ENCODE peak calls at places on chromosomes 2 and 18, in six cellular contexts. One of them, this sample, is unnamed.

GRCh38 chr2:225028572-225028971 is 13.7 kb downstream of the DOCK10 start:
- DNase-seq in AG20443: no peak
- DNase-seq in AG09319: no peak
- DNase-seq in adrenal gland: no peak
- DNase-seq in ELR: no peak
- DNase-seq in activated B cell treated with CpG ODN at 0.5 μM for 24 hours: no peak
- DNase-seq in this sample: no peak

GRCh38 chr2:120937736-120938131 is 202.1 kb downstream of the GLI2 start:
- DNase-seq in activated B cell treated with CpG ODN at 0.5 μM for 24 hours: no peak
- DNase-seq in AG09319: no peak
- DNase-seq in AG20443: peak; percentile 84
- DNase-seq in ELR: no peak
- DNase-seq in adrenal gland: no peak
- DNase-seq in this sample: no peak

GRCh38 chr2:55047677-55048299 is 2.5 kb downstream of the RTN4 start:
- DNase-seq in AG20443: no peak
- DNase-seq in activated B cell treated with CpG ODN at 0.5 μM for 24 hours: no peak
- DNase-seq in AG09319: no peak
- DNase-seq in adrenal gland: peak; percentile 49
- DNase-seq in ELR: peak; percentile 72
- DNase-seq in this sample: no peak

GRCh38 chr2:64745562-64745961 is 91.8 kb upstream of the SERTAD2 start:
- DNase-seq in AG09319: no peak
- DNase-seq in AG20443: no peak
- DNase-seq in ELR: no peak
- DNase-seq in adrenal gland: no peak
- DNase-seq in activated B cell treated with CpG ODN at 0.5 μM for 24 hours: no peak
- DNase-seq in this sample: no peak

GRCh38 chr2:119823734-119824334 is 64.1 kb downstream of the PTPN4 start:
- DNase-seq in adrenal gland: no peak
- DNase-seq in AG20443: peak; percentile 58
- DNase-seq in AG09319: no peak
- DNase-seq in ELR: peak; percentile 68
- DNase-seq in activated B cell treated with CpG ODN at 0.5 μM for 24 hours: no peak
- DNase-seq in this sample: no peak

GRCh38 chr18:58538604-58539386 is 90.1 kb downstream of the ALPK2 start:
- DNase-seq in ELR: peak; percentile 46
- DNase-seq in activated B cell treated with CpG ODN at 0.5 μM for 24 hours: no peak
- DNase-seq in adrenal gland: no peak
- DNase-seq in AG09319: no peak
- DNase-seq in AG20443: no peak
- DNase-seq in this sample: no peak

GRCh38 chr2:46803911-46804670 is 111.5 kb downstream of the MCFD2 start:
- DNase-seq in AG20443: peak; percentile 91
- DNase-seq in ELR: peak; percentile 97
- DNase-seq in AG09319: peak; percentile 78
- DNase-seq in activated B cell treated with CpG ODN at 0.5 μM for 24 hours: no peak
- DNase-seq in adrenal gland: no peak
- DNase-seq in this sample: no peak

GRCh38 chr2:135885709-135886108 is 9.5 kb upstream of the MCM6 start:
- DNase-seq in adrenal gland: no peak
- DNase-seq in activated B cell treated with CpG ODN at 0.5 μM for 24 hours: no peak
- DNase-seq in AG09319: no peak
- DNase-seq in ELR: no peak
- DNase-seq in AG20443: no peak
- DNase-seq in this sample: no peak

GRCh38 chr2:215828528-215829184 is 184.7 kb downstream of the MREG start:
- DNase-seq in ELR: peak; percentile 79
- DNase-seq in AG20443: peak; percentile 53
- DNase-seq in activated B cell treated with CpG ODN at 0.5 μM for 24 hours: no peak
- DNase-seq in adrenal gland: peak; percentile 43
- DNase-seq in AG09319: no peak
- DNase-seq in this sample: peak; percentile 75

GRCh38 chr2:213162515-213163118 is 11.2 kb upstream of the IKZF2 start:
- DNase-seq in ELR: peak; percentile 74
- DNase-seq in activated B cell treated with CpG ODN at 0.5 μM for 24 hours: no peak
- DNase-seq in adrenal gland: no peak
- DNase-seq in AG20443: peak; percentile 16
- DNase-seq in AG09319: no peak
- DNase-seq in this sample: no peak

GRCh38 chr2:104874230-104874629 is 20.3 kb downstream of the POU3F3 start:
- DNase-seq in AG20443: no peak
- DNase-seq in ELR: no peak
- DNase-seq in activated B cell treated with CpG ODN at 0.5 μM for 24 hours: no peak
- DNase-seq in adrenal gland: no peak
- DNase-seq in AG09319: no peak
- DNase-seq in this sample: no peak

GRCh38 chr2:239296020-239296932 is 104.5 kb downstream of the HDAC4 start:
- DNase-seq in ELR: no peak
- DNase-seq in AG09319: no peak
- DNase-seq in adrenal gland: no peak
- DNase-seq in activated B cell treated with CpG ODN at 0.5 μM for 24 hours: no peak
- DNase-seq in AG20443: no peak
- DNase-seq in this sample: peak; percentile 46

GRCh38 chr2:55422876-55423275 is 3.2 kb upstream of the CCDC88A start:
- DNase-seq in activated B cell treated with CpG ODN at 0.5 μM for 24 hours: no peak
- DNase-seq in AG20443: no peak
- DNase-seq in adrenal gland: no peak
- DNase-seq in ELR: no peak
- DNase-seq in AG09319: no peak
- DNase-seq in this sample: no peak

GRCh38 chr2:200810252-200810650 is 1.5 kb upstream of the BZW1 start:
- DNase-seq in adrenal gland: no peak
- DNase-seq in AG20443: peak; percentile 66
- DNase-seq in ELR: peak; percentile 67
- DNase-seq in activated B cell treated with CpG ODN at 0.5 μM for 24 hours: no peak
- DNase-seq in AG09319: peak; percentile 46
- DNase-seq in this sample: no peak

GRCh38 chr2:110877031-110877827 is 144.9 kb downstream of the ACOXL start:
- DNase-seq in AG09319: no peak
- DNase-seq in AG20443: no peak
- DNase-seq in adrenal gland: no peak
- DNase-seq in activated B cell treated with CpG ODN at 0.5 μM for 24 hours: no peak
- DNase-seq in ELR: no peak
- DNase-seq in this sample: no peak

GRCh38 chr2:162153608-162154224 is 1.7 kb upstream of the GCG start:
- DNase-seq in activated B cell treated with CpG ODN at 0.5 μM for 24 hours: no peak
- DNase-seq in adrenal gland: peak; percentile 28
- DNase-seq in AG09319: peak; percentile 23
- DNase-seq in ELR: peak; percentile 78
- DNase-seq in AG20443: peak; percentile 24
- DNase-seq in this sample: no peak

GRCh38 chr2:239193426-239193825 is 207.4 kb downstream of the HDAC4 start:
- DNase-seq in activated B cell treated with CpG ODN at 0.5 μM for 24 hours: no peak
- DNase-seq in adrenal gland: peak; percentile 21
- DNase-seq in AG20443: no peak
- DNase-seq in ELR: no peak
- DNase-seq in AG09319: no peak
- DNase-seq in this sample: peak; percentile 59

GRCh38 chr2:62698653-62699052 is 6.9 kb upstream of the EHBP1 start:
- DNase-seq in AG09319: no peak
- DNase-seq in ELR: no peak
- DNase-seq in activated B cell treated with CpG ODN at 0.5 μM for 24 hours: no peak
- DNase-seq in adrenal gland: no peak
- DNase-seq in AG20443: peak; percentile 20
- DNase-seq in this sample: no peak

GRCh38 chr18:44033144-44033543 is 647.5 kb upstream of the SETBP1 start:
- DNase-seq in activated B cell treated with CpG ODN at 0.5 μM for 24 hours: no peak
- DNase-seq in AG09319: no peak
- DNase-seq in adrenal gland: no peak
- DNase-seq in ELR: no peak
- DNase-seq in AG20443: no peak
- DNase-seq in this sample: no peak

GRCh38 chr2:25401307-25402021 is 59.7 kb upstream of the DNMT3A start:
- DNase-seq in AG20443: no peak
- DNase-seq in ELR: no peak
- DNase-seq in adrenal gland: no peak
- DNase-seq in activated B cell treated with CpG ODN at 0.5 μM for 24 hours: no peak
- DNase-seq in AG09319: no peak
- DNase-seq in this sample: no peak

GRCh38 chr2:144582651-144583361 is 62.9 kb upstream of the ZEB2 start:
- DNase-seq in AG09319: no peak
- DNase-seq in AG20443: no peak
- DNase-seq in activated B cell treated with CpG ODN at 0.5 μM for 24 hours: no peak
- DNase-seq in adrenal gland: no peak
- DNase-seq in ELR: no peak
- DNase-seq in this sample: no peak

GRCh38 chr2:84846041-84846663 is 34.7 kb downstream of the TRABD2A start:
- DNase-seq in activated B cell treated with CpG ODN at 0.5 μM for 24 hours: no peak
- DNase-seq in AG09319: peak; percentile 30
- DNase-seq in AG20443: no peak
- DNase-seq in ELR: no peak
- DNase-seq in adrenal gland: no peak
- DNase-seq in this sample: no peak

GRCh38 chr2:125745514-125745913 is 910.4 kb upstream of the GYPC start:
- DNase-seq in AG20443: no peak
- DNase-seq in AG09319: no peak
- DNase-seq in ELR: peak; percentile 4
- DNase-seq in activated B cell treated with CpG ODN at 0.5 μM for 24 hours: no peak
- DNase-seq in adrenal gland: peak; percentile 18
- DNase-seq in this sample: no peak

GRCh38 chr18:43277164-43277600 is at the start of gene SYT4:
- DNase-seq in AG20443: peak; percentile 73
- DNase-seq in ELR: no peak
- DNase-seq in AG09319: no peak
- DNase-seq in adrenal gland: peak; percentile 59
- DNase-seq in activated B cell treated with CpG ODN at 0.5 μM for 24 hours: no peak
- DNase-seq in this sample: peak; percentile 69

GRCh38 chr2:128787616-128788015 is 468.9 kb upstream of the HS6ST1 start:
- DNase-seq in ELR: no peak
- DNase-seq in activated B cell treated with CpG ODN at 0.5 μM for 24 hours: no peak
- DNase-seq in adrenal gland: no peak
- DNase-seq in AG09319: no peak
- DNase-seq in AG20443: no peak
- DNase-seq in this sample: no peak

GRCh38 chr2:196077821-196078220 is 9.2 kb upstream of the DNAH7 start:
- DNase-seq in adrenal gland: no peak
- DNase-seq in AG20443: no peak
- DNase-seq in ELR: peak; percentile 63
- DNase-seq in AG09319: no peak
- DNase-seq in activated B cell treated with CpG ODN at 0.5 μM for 24 hours: no peak
- DNase-seq in this sample: no peak

GRCh38 chr2:212709287-212709686 is 170.7 kb upstream of the ERBB4 start:
- DNase-seq in AG20443: peak; percentile 14
- DNase-seq in ELR: peak; percentile 47
- DNase-seq in activated B cell treated with CpG ODN at 0.5 μM for 24 hours: no peak
- DNase-seq in adrenal gland: no peak
- DNase-seq in AG09319: no peak
- DNase-seq in this sample: no peak

This sample was measured in upper lobe of right lung.